ENCODE peak calls at places on chromosome 19, in five cellular contexts. X is GM23338, A is astrocyte, V is DND-41, B is neural progenitor cell. O is an unnamed sample.

GRCh38 chr19:3459322-3459881 is 20.9 kb downstream of the SMIM24 start:
- DNase-seq in X (peak), A (peak), V (peak), B (no peak), O (no peak)

GRCh38 chr19:47068876-47069406 is 20.5 kb upstream of the TMEM160 start:
- DNase-seq in X (no peak), A (no peak), V (no peak), B (no peak), O (no peak)

GRCh38 chr19:52638601-52639000 is 446 bp upstream of the ZNF83 start:
- DNase-seq in X (peak), A (peak), V (no peak), B (no peak), O (no peak)

GRCh38 chr19:16040642-16041041 is 35.7 kb upstream of the TPM4 start:
- DNase-seq in X (no peak), A (no peak), V (no peak), B (no peak), O (no peak)

GRCh38 chr19:18280247-18281081 is 958 bp downstream of the JUND start:
- DNase-seq in X (peak), A (peak), V (peak), B (peak), O (peak)

GRCh38 chr19:4609878-4610511 is 29.3 kb upstream of the TNFAIP8L1 start:
- DNase-seq in X (peak), A (no peak), V (no peak), B (no peak), O (no peak)

GRCh38 chr19:33064117-33064777 is 441 bp downstream of the RHPN2 start:
- DNase-seq in X (peak), A (no peak), V (no peak), B (no peak), O (no peak)

GRCh38 chr19:11356676-11357550 is 1.7 kb downstream of the PLPPR2 start:
- DNase-seq in X (no peak), A (no peak), V (no peak), B (no peak), O (no peak)

GRCh38 chr19:49362048-49362925 is at the start of gene TEAD2:
- DNase-seq in X (peak), A (peak), V (no peak), B (peak), O (no peak)

GRCh38 chr19:33628921-33629825 is 7.4 kb downstream of the CHST8 start:
- DNase-seq in X (no peak), A (no peak), V (no peak), B (no peak), O (no peak)

GRCh38 chr19:13846533-13847032 is 30.4 kb upstream of the NANOS3 start:
- DNase-seq in X (peak), A (peak), V (peak), B (peak), O (peak)

GRCh38 chr19:39126312-39126561 is 651 bp downstream of the PAK4 start:
- DNase-seq in X (no peak), A (no peak), V (no peak), B (no peak), O (no peak)
- TF ChIP-seq EZH2 in X (no peak), A (no peak), V (no peak), B (no peak), O (no peak)

GRCh38 chr19:41910240-41910991 is 17.8 kb downstream of the ERFL start:
- DNase-seq in X (no peak), A (no peak), V (no peak), B (no peak), O (no peak)

GRCh38 chr19:41912899-41913475 is 15.3 kb downstream of the ERFL start:
- DNase-seq in X (peak), A (no peak), V (no peak), B (peak), O (no peak)

GRCh38 chr19:41910992-41911888 is 17.0 kb downstream of the ERFL start:
- DNase-seq in X (no peak), A (no peak), V (no peak), B (no peak), O (no peak)

GRCh38 chr19:41913476-41914190 is 14.6 kb downstream of the ERFL start:
- DNase-seq in X (peak), A (no peak), V (no peak), B (no peak), O (no peak)

GRCh38 chr19:41911889-41912731 is 16.1 kb downstream of the ERFL start:
- DNase-seq in X (no peak), A (no peak), V (no peak), B (no peak), O (no peak)
- TF ChIP-seq EZH2 in X (peak), A (peak), V (no peak), B (peak), O (no peak)

DNA sequence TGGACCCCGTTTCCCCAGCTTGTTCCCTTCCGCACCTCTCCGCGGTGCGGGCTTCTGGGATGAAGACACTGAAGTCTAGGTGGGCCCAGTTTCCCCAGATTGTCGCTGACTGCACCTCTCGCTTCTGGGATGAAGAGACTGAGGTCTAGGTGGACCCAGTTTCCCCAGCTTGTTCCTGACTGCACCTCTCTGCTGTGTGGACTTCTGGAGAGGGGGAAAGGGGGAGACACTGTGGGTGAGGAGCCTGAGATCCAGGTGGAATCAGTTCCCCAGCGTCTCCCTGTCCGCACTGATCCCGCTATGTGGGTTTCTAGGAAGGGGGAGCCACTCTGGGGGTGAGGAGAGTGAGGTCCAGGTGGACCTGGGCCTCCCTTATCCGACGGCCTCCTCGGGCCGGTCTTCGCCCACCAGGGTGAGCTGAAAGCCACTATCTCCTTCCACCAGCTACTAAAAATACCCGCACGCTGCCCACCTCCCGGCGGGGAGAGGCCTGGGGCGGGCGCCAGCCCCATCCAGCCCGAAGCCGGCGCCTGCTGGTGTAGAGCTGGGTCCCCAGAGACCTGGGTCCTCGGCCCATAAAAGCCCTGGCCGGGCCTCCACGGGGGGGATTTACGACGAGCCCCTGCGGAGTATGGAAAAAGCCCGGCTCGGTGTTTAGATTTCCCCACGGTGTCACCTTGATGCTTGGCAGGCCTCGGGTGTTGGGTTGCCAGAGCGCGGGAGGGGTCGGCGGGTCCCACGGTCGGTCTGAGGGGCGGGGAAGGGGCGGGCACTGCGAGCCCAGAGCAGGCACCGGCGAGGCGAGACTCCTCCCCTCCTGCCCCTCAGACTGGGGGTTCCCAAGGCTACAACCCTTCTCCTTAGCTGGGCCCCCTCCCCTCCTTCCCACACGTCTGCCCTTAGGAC is 10.6 kb downstream of the FUT6 start:
- DNase-seq in X (peak), A (no peak), V (no peak), B (peak), O (no peak)
- TF ChIP-seq EZH2 in X (no peak), A (no peak), V (no peak), B (no peak), O (no peak)

DNA sequence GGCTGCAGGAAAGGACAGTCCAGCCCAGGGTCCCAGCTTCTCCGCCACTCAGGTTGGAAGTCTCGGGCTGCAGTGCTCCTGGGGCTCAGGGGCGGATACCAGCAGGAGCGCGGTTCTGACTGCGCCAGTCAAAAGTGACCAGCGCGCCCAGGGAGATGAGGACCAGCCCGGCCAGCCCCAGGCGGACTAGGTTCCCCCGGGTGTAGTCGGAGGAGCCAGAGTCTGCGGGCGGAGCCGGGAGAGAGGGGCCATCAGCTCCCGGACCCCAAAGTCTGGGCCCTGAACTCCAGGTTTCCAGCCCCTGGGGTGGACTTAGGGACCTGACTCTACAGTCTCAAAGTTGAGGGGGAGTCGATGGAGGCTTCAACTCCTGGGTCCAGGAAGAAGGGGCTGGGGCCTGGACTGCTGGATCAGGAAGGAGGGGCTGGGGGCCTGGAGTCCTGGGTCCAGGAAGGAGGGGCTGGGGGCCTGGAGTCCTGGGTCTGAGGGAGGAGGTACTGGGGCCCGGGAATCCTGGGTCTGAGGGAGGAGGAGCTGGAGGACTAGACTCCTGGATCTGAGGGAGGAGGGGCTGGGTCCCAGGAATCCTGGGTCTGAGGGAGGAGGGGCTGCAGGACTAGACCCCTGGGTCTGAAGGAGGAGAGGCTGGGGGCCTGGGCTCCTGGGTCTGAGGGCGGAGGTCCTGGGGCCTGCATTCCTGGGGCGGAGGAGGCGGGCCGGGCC is 5.3 kb downstream of the OSCAR start:
- DNase-seq in X (no peak), A (no peak), V (no peak), B (no peak), O (no peak)
- TF ChIP-seq EZH2 in X (no peak), A (no peak), V (no peak), B (no peak), O (no peak)

GRCh38 chr19:708154-709141 is at the start of gene PALM:
- DNase-seq in X (peak), A (no peak), V (no peak), B (peak), O (no peak)
- TF ChIP-seq EZH2 in X (no peak), A (no peak), V (no peak), B (no peak), O (no peak)

GRCh38 chr19:7788178-7788932 is 25.3 kb downstream of the CLEC4M start:
- DNase-seq in X (peak), A (no peak), V (no peak), B (peak), O (no peak)
- TF ChIP-seq EZH2 in X (peak), A (peak), V (no peak), B (peak), O (no peak)

GRCh38 chr19:29528350-29528945 is 2.7 kb downstream of the VSTM2B start:
- DNase-seq in X (peak), A (peak), V (no peak), B (peak), O (no peak)
- TF ChIP-seq EZH2 in X (peak), A (peak), V (no peak), B (peak), O (no peak)

GRCh38 chr19:7817801-7818200 is 12.2 kb upstream of the EVI5L start:
- DNase-seq in X (no peak), A (no peak), V (no peak), B (no peak), O (no peak)

GRCh38 chr19:7818806-7819205 is 11.2 kb upstream of the EVI5L start:
- DNase-seq in X (no peak), A (no peak), V (no peak), B (no peak), O (no peak)

GRCh38 chr19:7822910-7823515 is 7.0 kb upstream of the EVI5L start:
- DNase-seq in X (no peak), A (no peak), V (no peak), B (no peak), O (no peak)

GRCh38 chr19:7819337-7819736 is 10.7 kb upstream of the EVI5L start:
- DNase-seq in X (no peak), A (no peak), V (no peak), B (no peak), O (no peak)

GRCh38 chr19:7820588-7820987 is 9.4 kb upstream of the EVI5L start:
- DNase-seq in X (no peak), A (no peak), V (no peak), B (no peak), O (no peak)
- TF ChIP-seq EZH2 in X (no peak), A (no peak), V (no peak), B (no peak), O (no peak)

DNA sequence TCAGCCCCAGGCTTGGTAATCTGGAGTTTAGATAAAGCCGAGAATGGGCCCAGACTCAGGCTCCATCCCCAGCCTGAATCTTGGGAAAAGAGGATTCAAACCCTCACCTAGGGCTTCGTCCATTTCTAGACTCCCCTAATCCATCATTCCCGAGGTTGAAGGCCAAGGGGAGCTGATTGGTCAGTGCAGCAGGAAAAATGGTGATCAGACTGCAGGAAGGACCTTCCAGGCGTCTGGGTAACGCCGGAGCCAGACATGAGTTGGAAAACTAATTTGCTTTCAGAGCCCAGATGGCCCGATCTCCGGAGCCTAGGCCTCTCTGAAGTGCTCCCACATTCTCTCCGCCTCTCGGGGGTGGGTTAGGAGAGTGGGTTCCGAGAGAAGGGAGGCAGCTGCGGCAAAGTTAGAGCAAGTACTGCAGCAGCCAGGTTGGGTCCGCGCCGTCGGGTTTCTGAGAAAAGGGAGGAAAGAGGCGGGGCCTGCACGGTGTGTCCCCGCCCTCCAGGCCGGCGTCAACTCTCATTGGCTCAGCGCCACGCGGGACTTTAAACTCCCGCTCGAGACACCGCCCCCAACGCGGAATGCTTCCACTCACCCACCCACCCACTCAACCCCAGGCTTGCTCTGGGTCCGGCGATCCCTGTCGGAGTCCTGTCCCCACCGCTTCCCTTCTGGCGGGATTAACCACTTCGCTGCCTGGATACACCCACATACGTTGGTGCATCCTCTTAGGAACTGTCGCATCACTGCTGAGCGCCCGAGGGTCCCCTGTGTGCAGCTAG is 788 bp upstream of the RTBDN start:
- DNase-seq in X (peak), A (no peak), V (no peak), B (peak), O (peak)
- TF ChIP-seq EZH2 in X (no peak), A (no peak), V (no peak), B (no peak), O (no peak)

GRCh38 chr19:46015961-46016425 is 6.9 kb downstream of the PGLYRP1 start:
- DNase-seq in X (peak), A (no peak), V (no peak), B (peak), O (no peak)
- TF ChIP-seq EZH2 in X (no peak), A (peak), V (no peak), B (no peak), O (no peak)